ENCODE peak calls at places on chromosomes 4 and X, in seven cellular contexts. E is iris pigment epithelial cell; L is activated CD8-positive, alpha-beta memory T cell treated with anti-CD3 and anti-CD28 coated beads, Interleukin-2, amount 50 U/mL, for 48 hours; Q is CD8-positive, alpha-beta memory T cell; B is naive B cell; T is Ammon's horn; U is fibroblast of lung. G is an unnamed sample.

GRCh38 chr4:163681208-163681821 is 186.8 kb downstream of the TMA16 start:
- DNase-seq in E (peak; percentile 33), L (no peak), Q (peak; percentile 2), B (peak; percentile 65), T (peak; percentile 33), U (no peak), G (no peak)

GRCh38 chrX:103663921-103664320 is 22.6 kb downstream of the MORF4L2 start:
- DNase-seq in E (no peak), L (no peak), Q (no peak), B (no peak), T (peak; percentile 3), U (no peak), G (no peak)

GRCh38 chrX:133434197-133434820 is 19.0 kb upstream of the GPC4 start:
- DNase-seq in E (no peak), L (no peak), Q (no peak), B (no peak), T (no peak), U (no peak), G (no peak)

GRCh38 chr4:985123-985830 is 1.6 kb upstream of the IDUA start:
- DNase-seq in E (no peak), L (peak; percentile 88), Q (peak; percentile 57), B (peak; percentile 52), T (peak; percentile 39), U (peak; percentile 34), G (peak; percentile 84)

GRCh38 chr4:44493924-44494323 is 45.3 kb upstream of the KCTD8 start:
- DNase-seq in E (no peak), L (no peak), Q (no peak), B (no peak), T (peak; percentile 8), U (no peak), G (no peak)

GRCh38 chr4:16785800-16786527 is 112.5 kb downstream of the LDB2 start:
- DNase-seq in E (peak; percentile 80), L (no peak), Q (no peak), B (no peak), T (no peak), U (peak; percentile 90), G (no peak)

GRCh38 chr4:6548201-6548881 is 26.6 kb upstream of the MAN2B2 start:
- DNase-seq in E (peak; percentile 40), L (no peak), Q (no peak), B (no peak), T (no peak), U (peak; percentile 23), G (peak; percentile 65)

GRCh38 chrX:2409796-2410195 is 91.0 kb downstream of the DHRSX start:
- DNase-seq in E (no peak), L (no peak), Q (no peak), B (no peak), T (no peak), U (no peak), G (no peak)

GRCh38 chr4:76341063-76341462 is 34.5 kb downstream of the STBD1 start:
- DNase-seq in E (peak; percentile 82), L (no peak), Q (no peak), B (no peak), T (no peak), U (peak; percentile 88), G (no peak)

GRCh38 chrX:23383411-23383810 is 48.8 kb downstream of the PTCHD1 start:
- DNase-seq in E (peak; percentile 70), L (no peak), Q (no peak), B (no peak), T (no peak), U (peak; percentile 81), G (no peak)

GRCh38 chrX:134362560-134363089 is 97.3 kb upstream of the HPRT1 start:
- DNase-seq in E (no peak), L (no peak), Q (no peak), B (no peak), T (no peak), U (no peak), G (no peak)

GRCh38 chr4:2300431-2300861 is 38.5 kb upstream of the MXD4 start:
- DNase-seq in E (no peak), L (peak; percentile 34), Q (no peak), B (no peak), T (no peak), U (no peak), G (no peak)

GRCh38 chr4:18318682-18319410 is 297.3 kb upstream of the LCORL start:
- DNase-seq in E (peak; percentile 2), L (no peak), Q (no peak), B (no peak), T (peak; percentile 10), U (no peak), G (no peak)

GRCh38 chrX:155962906-155963305 is 34.6 kb upstream of the IL9R start:
- DNase-seq in E (no peak), L (no peak), Q (no peak), B (no peak), T (no peak), U (no peak), G (no peak)

GRCh38 chrX:36849407-36849806 is 158.8 kb upstream of the FAM47C start:
- DNase-seq in E (no peak), L (no peak), Q (no peak), B (no peak), T (no peak), U (no peak), G (no peak)

GRCh38 chrX:16842684-16843083 is 27.5 kb downstream of the RBBP7 start:
- DNase-seq in E (no peak), L (no peak), Q (no peak), B (no peak), T (no peak), U (peak; percentile 50), G (no peak)

GRCh38 chr4:76283900-76284299 is 22.6 kb upstream of the STBD1 start:
- DNase-seq in E (no peak), L (no peak), Q (no peak), B (no peak), T (no peak), U (no peak), G (no peak)

GRCh38 chr4:98482847-98483806 is 175.3 kb downstream of the TSPAN5 start:
- DNase-seq in E (peak; percentile 63), L (peak; percentile 71), Q (no peak), B (no peak), T (no peak), U (peak; percentile 92), G (no peak)

GRCh38 chr4:36006226-36006625 is 238.1 kb downstream of the ARAP2 start:
- DNase-seq in E (peak; percentile 39), L (no peak), Q (no peak), B (no peak), T (no peak), U (peak; percentile 87), G (no peak)

GRCh38 chrX:31580726-31581125 is 508.9 kb upstream of the FTHL17 start:
- DNase-seq in E (peak; percentile 67), L (no peak), Q (no peak), B (no peak), T (no peak), U (peak; percentile 87), G (no peak)

GRCh38 chr4:5711479-5712184 is 631 bp downstream of the EVC start:
- DNase-seq in E (peak; percentile 68), L (no peak), Q (no peak), B (no peak), T (no peak), U (peak; percentile 74), G (peak; percentile 49)

GRCh38 chr4:128232719-128233118 is 54.9 kb downstream of the PGRMC2 start:
- DNase-seq in E (no peak), L (no peak), Q (no peak), B (no peak), T (no peak), U (no peak), G (no peak)

GRCh38 chr4:176238819-176239218 is 30.2 kb downstream of the ASB5 start:
- DNase-seq in E (peak; percentile 48), L (no peak), Q (no peak), B (no peak), T (no peak), U (peak; percentile 61), G (no peak)

GRCh38 chr4:169615467-169616106 is 3.2 kb upstream of the NEK1 start:
- DNase-seq in E (peak; percentile 60), L (no peak), Q (no peak), B (no peak), T (no peak), U (peak; percentile 62), G (no peak)

GRCh38 chr4:185868983-185869938 is 57.3 kb upstream of the SORBS2 start:
- DNase-seq in E (peak; percentile 30), L (no peak), Q (no peak), B (no peak), T (no peak), U (no peak), G (no peak)

GRCh38 chr4:164252286-164252685 is 501.6 kb upstream of the SMIM31 start:
- DNase-seq in E (peak; percentile 15), L (no peak), Q (no peak), B (no peak), T (peak; percentile 88), U (peak; percentile 32), G (peak; percentile 37)

GRCh38 chrX:45807572-45808425 is 607.1 kb upstream of the DIPK2B start:
- DNase-seq in E (peak; percentile 75), L (no peak), Q (no peak), B (no peak), T (no peak), U (peak; percentile 83), G (no peak)

GRCh38 chrX:77347572-77347971 is 99.6 kb upstream of the FGF16 start:
- DNase-seq in E (no peak), L (no peak), Q (no peak), B (no peak), T (no peak), U (peak; percentile 15), G (no peak)

G was measured in WTC11.